ENCODE peak calls at places on chromosome 13, in four cellular contexts. Q, H, O and W are unnamed samples.

GRCh38 chr13:95139186-95139585 is 162.1 kb downstream of the ABCC4 start:
- DNase-seq in Q (no peak), H (no peak), O (no peak), W (no peak)

GRCh38 chr13:77509221-77509620 is 26.3 kb upstream of the SCEL start:
- DNase-seq in Q (no peak), H (no peak), O (no peak), W (no peak)

GRCh38 chr13:24274452-24274971 is 34.9 kb upstream of the C1QTNF9 start:
- DNase-seq in Q (peak; percentile 54), H (peak; percentile 63), O (no peak), W (peak; percentile 79)

GRCh38 chr13:41456768-41457588 is at the start of gene RGCC:
- DNase-seq in Q (peak; percentile 55), H (peak; percentile 83), O (no peak), W (peak; percentile 91)

GRCh38 chr13:32804673-32805260 is 211.5 kb upstream of the KL start:
- DNase-seq in Q (no peak), H (no peak), O (no peak), W (no peak)

GRCh38 chr13:83024226-83024625 is 858.0 kb downstream of the SLITRK1 start:
- DNase-seq in Q (no peak), H (no peak), O (no peak), W (no peak)

GRCh38 chr13:113906566-113906965 is 42.7 kb upstream of the GAS6 start:
- DNase-seq in Q (no peak), H (no peak), O (peak; percentile 75), W (no peak)

GRCh38 chr13:27622102-27622820 is 569 bp downstream of the POLR1D start:
- DNase-seq in Q (peak; percentile 21), H (no peak), O (no peak), W (no peak)

GRCh38 chr13:85728831-85729230 is 70.4 kb downstream of the SLITRK6 start:
- DNase-seq in Q (no peak), H (no peak), O (no peak), W (no peak)

GRCh38 chr13:25170554-25171107 is 1.5 kb downstream of the AMER2 start:
- DNase-seq in Q (no peak), H (no peak), O (no peak), W (peak; percentile 49)